ENCODE peak calls at places on chromosomes 13 and 19, in nine cellular contexts. K, V, A, X, J, W, I, S and D are unnamed samples.

GRCh38 chr19:32567486-32567885 is 13.5 kb upstream of the PDCD5 start:
- DNase-seq in S (no peak), V (no peak), K (no peak), J (no peak), W (no peak), I (no peak), A (no peak), X (no peak), D (no peak)

GRCh38 chr13:91045351-91046034 is 302.0 kb upstream of the MIR17HG start:
- DNase-seq in W (no peak), I (no peak), X (no peak), K (no peak), S (no peak), J (no peak), A (no peak), V (no peak), D (no peak)

GRCh38 chr19:8233370-8233769 is 24.2 kb downstream of the CERS4 start:
- DNase-seq in V (no peak), A (no peak), S (no peak), J (no peak), K (no peak), W (no peak), X (no peak), I (no peak), D (no peak)

GRCh38 chr19:45577111-45577905 is 7.3 kb downstream of the OPA3 start:
- DNase-seq in W (peak; percentile 94), K (no peak), I (no peak), S (peak; percentile 89), A (peak; percentile 69), X (peak; percentile 83), V (peak; percentile 51), J (peak; percentile 71), D (peak; percentile 76)

GRCh38 chr19:31946491-31946890 is 398.9 kb upstream of the ZNF507 start:
- DNase-seq in S (no peak), K (no peak), A (no peak), J (no peak), X (no peak), W (no peak), V (no peak), I (peak; percentile 15), D (no peak)

GRCh38 chr19:39193785-39194184 is 3.0 kb upstream of the NCCRP1 start:
- DNase-seq in S (no peak), J (peak; percentile 61), I (no peak), W (no peak), X (no peak), A (peak; percentile 72), K (no peak), V (no peak), D (no peak)

GRCh38 chr19:29561601-29562000 is 35.8 kb downstream of the VSTM2B start:
- DNase-seq in I (no peak), A (no peak), K (no peak), V (no peak), W (no peak), J (no peak), X (no peak), S (no peak), D (no peak)

GRCh38 chr19:44689290-44690130 is 9.4 kb upstream of the CEACAM16 start:
- DNase-seq in S (peak; percentile 39), K (peak; percentile 61), V (peak; percentile 73), W (peak; percentile 60), X (peak; percentile 59), A (peak; percentile 88), J (peak; percentile 76), I (peak; percentile 73), D (peak; percentile 57)

GRCh38 chr13:93480553-93481106 is 254.0 kb downstream of the GPC6 start:
- DNase-seq in K (no peak), W (no peak), A (no peak), X (no peak), I (no peak), S (no peak), V (no peak), J (no peak), D (no peak)

GRCh38 chr19:43581467-43581866 is 5.9 kb downstream of the PINLYP start:
- DNase-seq in I (no peak), A (no peak), J (no peak), X (no peak), V (no peak), W (no peak), S (no peak), K (no peak), D (no peak)

GRCh38 chr19:30799854-30800755 is 427.9 kb downstream of the ZNF536 start:
- DNase-seq in W (no peak), K (peak; percentile 36), J (peak; percentile 28), S (no peak), I (peak; percentile 33), X (peak; percentile 8), V (peak; percentile 27), A (no peak), D (no peak)

GRCh38 chr19:52176574-52176973 is 5.2 kb upstream of the ZNF836 start:
- DNase-seq in X (no peak), I (no peak), J (peak; percentile 53), V (no peak), S (no peak), A (no peak), K (no peak), W (no peak), D (no peak)

GRCh38 chr19:29497241-29497640 is 28.6 kb upstream of the VSTM2B start:
- DNase-seq in K (no peak), I (no peak), S (no peak), V (no peak), X (no peak), A (no peak), J (no peak), W (no peak), D (no peak)

GRCh38 chr13:25686831-25687495 is 315.2 kb downstream of the ATP8A2 start:
- DNase-seq in X (no peak), J (no peak), W (no peak), S (no peak), I (no peak), K (no peak), V (no peak), A (no peak), D (no peak)

DNA sequence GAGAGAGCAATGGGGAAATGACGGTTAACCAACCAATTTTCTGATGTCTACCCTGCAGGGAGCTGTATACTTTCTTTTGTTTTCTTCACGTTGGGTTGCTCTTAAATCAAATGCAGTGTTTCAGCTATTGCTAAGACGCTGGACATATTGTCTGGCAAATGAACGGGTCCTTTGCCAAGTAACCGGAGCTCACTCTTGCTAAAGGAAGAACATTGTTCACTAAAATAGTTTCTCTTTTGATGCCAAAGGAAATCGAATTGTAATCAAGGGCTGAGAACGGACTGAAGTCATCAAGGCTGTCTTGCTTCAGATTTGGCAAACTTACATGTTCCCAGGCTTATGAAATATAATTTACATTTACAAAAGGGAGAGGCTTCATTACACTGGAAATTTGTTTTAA is 142.3 kb upstream of the ARGLU1 start:
- DNase-seq in A (no peak), S (no peak), J (no peak), I (peak; percentile 58), X (no peak), K (no peak), W (no peak), V (no peak), D (peak; percentile 24)
- H3K4me3 ChIP-seq in A (no peak overlapping the region), S (no peak overlapping the region), J (no peak overlapping the region), I (peak overlapping the region; percentile 39), X (no peak overlapping the region), K (peak overlapping the region; percentile 26), W (no peak overlapping the region), V (peak overlapping the region; percentile 32), D (no peak overlapping the region)

GRCh38 chr19:3852614-3853254 is 16.1 kb downstream of the ZFR2 start:
- DNase-seq in V (no peak), I (no peak), K (no peak), W (peak; percentile 66), S (peak; percentile 69), A (peak; percentile 76), J (peak; percentile 28), X (peak; percentile 56), D (peak; percentile 57)
- TF ChIP-seq CTCF in V (peak; percentile 14), I (peak; percentile 15), K (no peak), W (peak; percentile 53), S (no peak), A (no peak), J (no peak), X (peak; percentile 12), D (no peak)

GRCh38 chr13:75725784-75726183 is 89.7 kb downstream of the LMO7 start:
- DNase-seq in K (no peak), A (no peak), W (no peak), J (no peak), I (no peak), X (no peak), V (no peak), S (no peak), D (no peak)
- H3K4me3 ChIP-seq in K (no peak overlapping the region), A (no peak overlapping the region), W (no peak overlapping the region), J (no peak overlapping the region), I (no peak overlapping the region), X (no peak overlapping the region), V (no peak overlapping the region), S (no peak overlapping the region), D (no peak overlapping the region)

GRCh38 chr19:55069137-55069858 is 6.3 kb upstream of the RDH13 start:
- DNase-seq in A (peak; percentile 76), I (no peak), W (no peak), S (peak; percentile 12), V (no peak), X (no peak), K (no peak), J (peak; percentile 81), D (no peak)
- TF ChIP-seq CTCF in A (no peak), I (no peak), W (no peak), S (no peak), V (no peak), X (no peak), K (peak; percentile 18), J (no peak), D (no peak)

DNA sequence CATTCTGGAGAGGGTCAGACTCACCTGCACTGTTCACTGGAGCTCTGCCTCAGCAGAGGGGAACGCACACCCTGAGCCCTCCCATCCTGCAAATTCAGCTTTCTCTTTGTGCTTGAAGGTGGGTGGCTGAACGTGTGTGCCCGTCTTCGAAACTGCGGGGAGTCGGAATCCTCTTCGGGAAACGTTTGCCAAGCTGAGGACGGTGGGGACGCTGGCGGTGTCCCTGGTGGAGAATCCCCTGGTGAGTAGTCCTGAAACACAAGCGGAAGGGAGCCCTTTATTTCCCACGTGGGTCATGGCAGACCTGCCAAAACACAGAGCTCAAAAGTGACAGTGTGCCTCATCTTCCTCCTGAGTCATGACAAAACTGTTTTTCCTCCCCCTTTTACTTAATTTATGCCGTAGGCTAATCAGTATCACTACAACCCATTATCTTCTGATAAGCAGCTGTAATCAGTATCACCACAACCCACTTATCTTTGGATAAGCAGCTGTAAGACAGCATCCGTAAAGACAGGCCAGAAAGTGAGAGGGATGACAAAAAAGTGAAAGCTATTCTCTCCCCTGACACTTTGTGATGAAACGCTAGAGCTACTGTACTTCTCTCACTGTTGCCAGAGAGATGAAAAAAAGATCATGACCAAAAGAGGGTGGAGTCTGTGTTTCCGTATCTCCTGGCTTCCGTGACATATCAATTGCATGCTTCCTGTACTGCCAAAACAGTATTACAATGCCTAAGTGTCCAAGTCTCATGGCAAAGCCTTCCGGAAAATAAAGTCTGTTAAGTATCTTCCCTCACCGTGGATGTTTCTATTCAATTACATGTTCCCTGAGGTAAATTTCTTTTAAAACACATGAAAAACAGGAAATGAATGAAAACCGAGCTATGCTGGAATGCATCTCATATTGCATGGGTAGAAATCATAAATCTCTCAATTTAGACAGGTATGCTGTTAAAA is 155.5 kb downstream of the TBC1D4 start:
- DNase-seq in K (peak; percentile 34), V (no peak), X (peak; percentile 19), W (peak; percentile 17), I (no peak), J (no peak), S (no peak), A (no peak), D (peak; percentile 20)
- H3K4me3 ChIP-seq in K (peak overlapping the region; percentile 37), V (peak overlapping the region; percentile 17), X (no peak overlapping the region), W (no peak overlapping the region), I (peak overlapping the region; percentile 52), J (peak overlapping the region; percentile 14), S (no peak overlapping the region), A (peak overlapping the region; percentile 26), D (no peak overlapping the region)

GRCh38 chr13:72648513-72649065 is 78.8 kb downstream of the MZT1 start:
- DNase-seq in A (no peak), V (no peak), S (no peak), K (no peak), J (no peak), I (no peak), X (no peak), W (no peak), D (no peak)
- TF ChIP-seq CTCF in A (no peak), V (no peak), S (peak; percentile 12), K (no peak), J (no peak), I (no peak), X (peak; percentile 16), W (peak; percentile 47), D (peak; percentile 47)